ENCODE peak calls at places on chromosomes 4 and X, in ten cellular contexts. One of them, this sample, is unnamed.

GRCh38 chr4:26330186-26330787 is 9.5 kb downstream of the RBPJ start:
- DNase-seq in HFF-Myc: no peak
- DNase-seq in choroid plexus epithelial cell: peak; percentile 81
- DNase-seq in mucosa of descending colon: peak; percentile 50
- DNase-seq in Calu3: peak; percentile 15
- DNase-seq in B cell: peak; percentile 49
- DNase-seq in kidney epithelial cell: no peak
- DNase-seq in endodermal cell: no peak
- DNase-seq in lung: no peak
- DNase-seq in GM20000: peak; percentile 42
- DNase-seq in this sample: no peak

GRCh38 chrX:96619588-96619987 is 65.1 kb upstream of the DIAPH2 start:
- DNase-seq in HFF-Myc: no peak
- DNase-seq in choroid plexus epithelial cell: peak; percentile 38
- DNase-seq in mucosa of descending colon: no peak
- DNase-seq in Calu3: no peak
- DNase-seq in B cell: no peak
- DNase-seq in kidney epithelial cell: no peak
- DNase-seq in endodermal cell: no peak
- DNase-seq in lung: no peak
- DNase-seq in GM20000: no peak
- DNase-seq in this sample: no peak

GRCh38 chr4:71239365-71239764 is 99.5 kb upstream of the SLC4A4 start:
- DNase-seq in HFF-Myc: no peak
- DNase-seq in choroid plexus epithelial cell: peak; percentile 29
- DNase-seq in mucosa of descending colon: no peak
- DNase-seq in Calu3: no peak
- DNase-seq in B cell: no peak
- DNase-seq in kidney epithelial cell: peak; percentile 63
- DNase-seq in endodermal cell: no peak
- DNase-seq in lung: no peak
- DNase-seq in GM20000: no peak
- DNase-seq in this sample: no peak

GRCh38 chr4:74751247-74751646 is 43.1 kb downstream of the BTC start:
- DNase-seq in HFF-Myc: no peak
- DNase-seq in choroid plexus epithelial cell: no peak
- DNase-seq in mucosa of descending colon: no peak
- DNase-seq in Calu3: no peak
- DNase-seq in B cell: no peak
- DNase-seq in kidney epithelial cell: no peak
- DNase-seq in endodermal cell: no peak
- DNase-seq in lung: no peak
- DNase-seq in GM20000: no peak
- DNase-seq in this sample: no peak

GRCh38 chrX:18617351-18617750 is 54.6 kb downstream of the RS1 start:
- DNase-seq in HFF-Myc: peak; percentile 10
- DNase-seq in choroid plexus epithelial cell: peak; percentile 56
- DNase-seq in mucosa of descending colon: peak; percentile 80
- DNase-seq in Calu3: peak; percentile 67
- DNase-seq in B cell: no peak
- DNase-seq in kidney epithelial cell: peak; percentile 74
- DNase-seq in endodermal cell: no peak
- DNase-seq in lung: no peak
- DNase-seq in GM20000: no peak
- DNase-seq in this sample: no peak

GRCh38 chr4:68490826-68491457 is 43.7 kb downstream of the TMPRSS11E start:
- DNase-seq in HFF-Myc: no peak
- DNase-seq in choroid plexus epithelial cell: peak; percentile 16
- DNase-seq in mucosa of descending colon: peak; percentile 4
- DNase-seq in Calu3: no peak
- DNase-seq in B cell: no peak
- DNase-seq in kidney epithelial cell: no peak
- DNase-seq in endodermal cell: no peak
- DNase-seq in lung: no peak
- DNase-seq in GM20000: no peak
- DNase-seq in this sample: no peak

GRCh38 chr4:168098257-168098717 is 6.0 kb downstream of the ANXA10 start:
- DNase-seq in HFF-Myc: no peak
- DNase-seq in choroid plexus epithelial cell: peak; percentile 42
- DNase-seq in mucosa of descending colon: no peak
- DNase-seq in Calu3: no peak
- DNase-seq in B cell: no peak
- DNase-seq in kidney epithelial cell: no peak
- DNase-seq in endodermal cell: no peak
- DNase-seq in lung: no peak
- DNase-seq in GM20000: no peak
- DNase-seq in this sample: no peak

GRCh38 chr4:20305976-20306375 is 54.3 kb downstream of the SLIT2 start:
- DNase-seq in HFF-Myc: no peak
- DNase-seq in choroid plexus epithelial cell: peak; percentile 77
- DNase-seq in mucosa of descending colon: no peak
- DNase-seq in Calu3: peak; percentile 15
- DNase-seq in B cell: no peak
- DNase-seq in kidney epithelial cell: no peak
- DNase-seq in endodermal cell: no peak
- DNase-seq in lung: no peak
- DNase-seq in GM20000: no peak
- DNase-seq in this sample: no peak

GRCh38 chrX:123408856-123409737 is 225.0 kb downstream of the GRIA3 start:
- DNase-seq in HFF-Myc: no peak
- DNase-seq in choroid plexus epithelial cell: peak; percentile 47
- DNase-seq in mucosa of descending colon: no peak
- DNase-seq in Calu3: no peak
- DNase-seq in B cell: no peak
- DNase-seq in kidney epithelial cell: no peak
- DNase-seq in endodermal cell: no peak
- DNase-seq in lung: no peak
- DNase-seq in GM20000: peak; percentile 13
- DNase-seq in this sample: no peak

GRCh38 chr4:100981447-100982204 is 365.7 kb downstream of the PPP3CA start:
- DNase-seq in HFF-Myc: no peak
- DNase-seq in choroid plexus epithelial cell: peak; percentile 66
- DNase-seq in mucosa of descending colon: peak; percentile 8
- DNase-seq in Calu3: no peak
- DNase-seq in B cell: no peak
- DNase-seq in kidney epithelial cell: no peak
- DNase-seq in endodermal cell: peak; percentile 64
- DNase-seq in lung: no peak
- DNase-seq in GM20000: no peak
- DNase-seq in this sample: no peak

GRCh38 chr4:8255698-8256441 is 13.7 kb upstream of the HTRA3 start:
- DNase-seq in HFF-Myc: no peak
- DNase-seq in choroid plexus epithelial cell: no peak
- DNase-seq in mucosa of descending colon: no peak
- DNase-seq in Calu3: no peak
- DNase-seq in B cell: no peak
- DNase-seq in kidney epithelial cell: no peak
- DNase-seq in endodermal cell: no peak
- DNase-seq in lung: no peak
- DNase-seq in GM20000: no peak
- DNase-seq in this sample: no peak

DNA sequence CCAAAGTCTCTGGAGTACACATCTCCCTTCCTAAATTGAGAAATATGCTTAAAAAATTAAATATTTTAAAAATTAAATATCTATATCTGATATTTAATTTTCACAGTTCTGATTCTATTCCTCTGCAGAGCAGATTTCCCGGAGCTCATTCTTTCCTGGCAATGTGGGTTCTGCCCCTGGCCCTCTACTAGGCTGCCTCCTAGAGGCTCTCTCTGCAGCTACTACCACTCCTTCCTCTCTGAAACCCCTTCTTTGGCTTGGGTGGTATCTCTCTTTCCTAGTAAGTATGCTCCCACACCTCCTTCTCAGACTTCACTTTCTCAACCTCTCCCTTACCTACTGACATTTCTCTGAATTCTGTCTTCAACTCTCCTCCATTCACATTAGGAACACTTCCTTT is 45.3 kb downstream of the RPGR start:
- DNase-seq in HFF-Myc: no peak
- DNase-seq in choroid plexus epithelial cell: peak; percentile 57
- DNase-seq in mucosa of descending colon: no peak
- DNase-seq in Calu3: no peak
- DNase-seq in B cell: no peak
- DNase-seq in kidney epithelial cell: no peak
- DNase-seq in endodermal cell: peak; percentile 45
- DNase-seq in lung: no peak
- DNase-seq in GM20000: no peak
- DNase-seq in this sample: no peak
- TF ChIP-seq CTCF in HFF-Myc: peak; percentile 40
- TF ChIP-seq CTCF in choroid plexus epithelial cell: peak; percentile 78
- TF ChIP-seq CTCF in mucosa of descending colon: no peak
- TF ChIP-seq CTCF in Calu3: no peak
- TF ChIP-seq CTCF in B cell: no peak
- TF ChIP-seq CTCF in kidney epithelial cell: no peak
- TF ChIP-seq CTCF in endodermal cell: peak; percentile 68
- TF ChIP-seq CTCF in lung: no peak
- TF ChIP-seq CTCF in GM20000: no peak
- TF ChIP-seq CTCF in this sample: no peak

DNA sequence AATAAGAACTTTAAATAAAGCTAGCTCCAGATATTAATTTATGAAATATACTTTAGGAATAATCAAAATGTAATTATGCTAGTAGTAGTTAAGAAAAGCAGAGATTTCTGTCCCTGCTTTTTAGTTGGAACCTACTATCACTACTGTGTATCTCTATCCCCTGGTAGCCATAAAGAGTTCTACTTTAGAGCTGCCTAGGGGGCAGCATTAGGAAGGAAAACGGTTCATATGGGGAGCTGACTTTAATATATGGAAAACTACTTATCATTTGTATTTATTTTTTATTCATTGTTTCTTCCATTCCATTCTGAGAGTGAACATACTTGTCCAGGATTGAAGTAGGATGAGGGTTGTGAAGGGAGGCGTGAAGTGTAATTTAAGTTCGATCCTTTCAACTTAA is 40.9 kb downstream of the CPEB2 start:
- DNase-seq in HFF-Myc: no peak
- DNase-seq in choroid plexus epithelial cell: peak; percentile 55
- DNase-seq in mucosa of descending colon: no peak
- DNase-seq in Calu3: no peak
- DNase-seq in B cell: no peak
- DNase-seq in kidney epithelial cell: no peak
- DNase-seq in endodermal cell: no peak
- DNase-seq in lung: no peak
- DNase-seq in GM20000: no peak
- DNase-seq in this sample: no peak
- TF ChIP-seq CTCF in HFF-Myc: no peak
- TF ChIP-seq CTCF in choroid plexus epithelial cell: peak; percentile 52
- TF ChIP-seq CTCF in mucosa of descending colon: no peak
- TF ChIP-seq CTCF in Calu3: no peak
- TF ChIP-seq CTCF in B cell: no peak
- TF ChIP-seq CTCF in kidney epithelial cell: no peak
- TF ChIP-seq CTCF in endodermal cell: peak; percentile 67
- TF ChIP-seq CTCF in lung: no peak
- TF ChIP-seq CTCF in GM20000: no peak
- TF ChIP-seq CTCF in this sample: peak; percentile 23

GRCh38 chrX:109889289-109890006 is 113.5 kb upstream of the TMEM164 start:
- DNase-seq in HFF-Myc: no peak
- DNase-seq in choroid plexus epithelial cell: peak; percentile 52
- DNase-seq in mucosa of descending colon: no peak
- DNase-seq in Calu3: peak; percentile 15
- DNase-seq in B cell: peak; percentile 41
- DNase-seq in kidney epithelial cell: no peak
- DNase-seq in endodermal cell: no peak
- DNase-seq in lung: no peak
- DNase-seq in GM20000: no peak
- DNase-seq in this sample: no peak

GRCh38 chrX:109890300-109890699 is 112.6 kb upstream of the TMEM164 start:
- DNase-seq in HFF-Myc: no peak
- DNase-seq in choroid plexus epithelial cell: no peak
- DNase-seq in mucosa of descending colon: no peak
- DNase-seq in Calu3: no peak
- DNase-seq in B cell: no peak
- DNase-seq in kidney epithelial cell: no peak
- DNase-seq in endodermal cell: no peak
- DNase-seq in lung: no peak
- DNase-seq in GM20000: no peak
- DNase-seq in this sample: no peak

GRCh38 chrX:109886122-109886761 is 116.7 kb upstream of the TMEM164 start:
- DNase-seq in HFF-Myc: no peak
- DNase-seq in choroid plexus epithelial cell: peak; percentile 72
- DNase-seq in mucosa of descending colon: peak; percentile 47
- DNase-seq in Calu3: peak; percentile 43
- DNase-seq in B cell: peak; percentile 39
- DNase-seq in kidney epithelial cell: no peak
- DNase-seq in endodermal cell: peak; percentile 71
- DNase-seq in lung: no peak
- DNase-seq in GM20000: peak; percentile 34
- DNase-seq in this sample: no peak

DNA sequence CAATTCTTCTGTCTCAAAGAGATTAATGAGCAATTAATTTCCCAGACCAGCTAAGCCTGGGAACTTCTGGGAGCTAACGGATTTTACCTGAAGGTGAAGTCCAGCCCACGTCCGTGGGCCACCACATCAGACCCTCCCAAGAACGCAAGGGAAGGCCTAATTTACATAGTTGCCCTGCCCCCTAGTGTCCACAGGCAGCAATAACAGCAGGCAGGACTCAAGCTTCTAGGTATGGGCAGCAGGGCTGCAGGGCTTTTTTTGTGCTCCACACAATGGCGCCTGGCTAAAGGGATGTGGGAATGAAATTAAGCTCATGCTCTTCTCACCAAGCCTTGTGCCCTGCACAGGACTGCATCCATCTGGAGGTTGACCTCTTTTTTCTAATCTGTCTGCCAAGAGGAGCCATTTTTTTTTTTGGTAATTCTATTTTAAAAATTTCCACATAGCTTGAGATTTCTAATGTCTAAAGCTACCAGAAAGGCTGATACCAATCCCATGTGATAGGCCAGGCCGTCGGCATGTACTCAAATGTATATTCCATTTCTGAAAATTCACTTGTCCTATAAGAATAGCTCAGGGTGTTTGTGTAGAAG is 111.9 kb upstream of the TMEM164 start:
- DNase-seq in HFF-Myc: no peak
- DNase-seq in choroid plexus epithelial cell: peak; percentile 75
- DNase-seq in mucosa of descending colon: peak; percentile 39
- DNase-seq in Calu3: peak; percentile 62
- DNase-seq in B cell: peak; percentile 38
- DNase-seq in kidney epithelial cell: peak; percentile 0
- DNase-seq in endodermal cell: peak; percentile 90
- DNase-seq in lung: peak; percentile 43
- DNase-seq in GM20000: peak; percentile 51
- DNase-seq in this sample: peak; percentile 76
- TF ChIP-seq CTCF in HFF-Myc: peak; percentile 79
- TF ChIP-seq CTCF in choroid plexus epithelial cell: peak; percentile 87
- TF ChIP-seq CTCF in mucosa of descending colon: peak; percentile 48
- TF ChIP-seq CTCF in Calu3: peak; percentile 75
- TF ChIP-seq CTCF in B cell: peak; percentile 77
- TF ChIP-seq CTCF in kidney epithelial cell: peak; percentile 86
- TF ChIP-seq CTCF in endodermal cell: peak; percentile 97
- TF ChIP-seq CTCF in lung: peak; percentile 51
- TF ChIP-seq CTCF in GM20000: peak; percentile 67
- TF ChIP-seq CTCF in this sample: peak; percentile 96

DNA sequence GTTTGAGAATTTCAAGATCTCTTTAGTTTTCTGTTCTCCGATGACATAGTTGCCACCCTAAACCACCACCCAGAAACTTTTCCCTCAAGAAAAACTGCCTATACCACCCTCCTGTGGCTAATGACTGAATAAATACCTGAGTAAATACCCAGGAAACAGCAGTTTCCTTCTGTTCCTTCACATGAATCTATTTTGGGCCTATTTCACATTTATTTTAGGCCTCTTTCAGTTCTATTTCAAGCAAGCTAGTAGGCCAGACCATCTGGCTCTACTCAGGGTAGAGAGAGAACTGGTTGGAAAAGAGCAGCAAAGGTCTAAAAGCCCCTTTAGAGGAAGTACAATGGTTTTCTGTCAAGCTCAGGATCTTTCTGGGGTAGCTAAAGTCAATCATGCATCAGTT is 23.4 kb downstream of the ARHGEF9 start:
- DNase-seq in HFF-Myc: no peak
- DNase-seq in choroid plexus epithelial cell: no peak
- DNase-seq in mucosa of descending colon: no peak
- DNase-seq in Calu3: no peak
- DNase-seq in B cell: no peak
- DNase-seq in kidney epithelial cell: no peak
- DNase-seq in endodermal cell: no peak
- DNase-seq in lung: no peak
- DNase-seq in GM20000: no peak
- DNase-seq in this sample: no peak
- TF ChIP-seq CTCF in HFF-Myc: no peak
- TF ChIP-seq CTCF in choroid plexus epithelial cell: peak; percentile 17
- TF ChIP-seq CTCF in mucosa of descending colon: no peak
- TF ChIP-seq CTCF in Calu3: no peak
- TF ChIP-seq CTCF in B cell: peak; percentile 25
- TF ChIP-seq CTCF in kidney epithelial cell: no peak
- TF ChIP-seq CTCF in endodermal cell: peak; percentile 44
- TF ChIP-seq CTCF in lung: no peak
- TF ChIP-seq CTCF in GM20000: no peak
- TF ChIP-seq CTCF in this sample: no peak